ENCODE peak calls at places on chromosomes 2 and 18, in nine cellular contexts. L is AG09309; T is fibroblast of the conjunctiva; P is EL; Q is epithelial cell of esophagus; O is sciatic nerve; B is right cardiac atrium; N is kidney epithelial cell; D is activated naive CD4-positive, alpha-beta T cell treated with Interleukin-2 at 50 U/mL for 16 hours. X is an unnamed sample.

GRCh38 chr2:121382744-121383143 is 97.7 kb upstream of the TFCP2L1 start:
- DNase-seq in L (no peak), T (no peak), P (no peak), Q (no peak), O (no peak), B (no peak), N (no peak), D (no peak), X (no peak)

GRCh38 chr2:88331239-88331638 is 121.3 kb downstream of the FOXI3 start:
- DNase-seq in L (no peak), T (no peak), P (no peak), Q (no peak), O (no peak), B (no peak), N (no peak), D (no peak), X (no peak)

GRCh38 chr2:191696001-191696400 is 18.1 kb downstream of the NABP1 start:
- DNase-seq in L (peak), T (peak), P (peak), Q (peak), O (peak), B (peak), N (peak), D (no peak), X (no peak)

GRCh38 chr18:51279367-51279984 is 82.0 kb upstream of the MEX3C start:
- DNase-seq in L (no peak), T (no peak), P (no peak), Q (no peak), O (no peak), B (no peak), N (no peak), D (no peak), X (no peak)

GRCh38 chr2:133390151-133390550 is 178.1 kb downstream of the NCKAP5 start:
- DNase-seq in L (peak), T (no peak), P (peak), Q (peak), O (no peak), B (no peak), N (no peak), D (no peak), X (no peak)

GRCh38 chr2:161044937-161045336 is 115.3 kb upstream of the TANK start:
- DNase-seq in L (no peak), T (no peak), P (no peak), Q (no peak), O (no peak), B (no peak), N (no peak), D (no peak), X (no peak)

GRCh38 chr2:121285077-121285449 is at the start of gene TFCP2L1:
- DNase-seq in L (no peak), T (no peak), P (peak), Q (peak), O (no peak), B (no peak), N (no peak), D (no peak), X (no peak)

GRCh38 chr18:59725177-59725576 is 28.0 kb upstream of the CCBE1 start:
- DNase-seq in L (no peak), T (no peak), P (peak), Q (no peak), O (no peak), B (no peak), N (no peak), D (no peak), X (no peak)

GRCh38 chr2:88416016-88416663 is 36.4 kb downstream of the FOXI3 start:
- DNase-seq in L (no peak), T (no peak), P (no peak), Q (no peak), O (no peak), B (no peak), N (no peak), D (no peak), X (no peak)

GRCh38 chr18:75811156-75811555 is 383.7 kb upstream of the SMIM21 start:
- DNase-seq in L (no peak), T (no peak), P (no peak), Q (no peak), O (no peak), B (no peak), N (no peak), D (no peak), X (no peak)

GRCh38 chr2:171625013-171625412 is 62.3 kb upstream of the DYNC1I2 start:
- DNase-seq in L (no peak), T (no peak), P (no peak), Q (no peak), O (no peak), B (no peak), N (no peak), D (no peak), X (no peak)

GRCh38 chr2:223618172-223619035 is 16.2 kb upstream of the SCG2 start:
- DNase-seq in L (no peak), T (no peak), P (no peak), Q (no peak), O (no peak), B (no peak), N (no peak), D (no peak), X (no peak)

GRCh38 chr2:207879536-207879935 is 109.8 kb upstream of the FZD5 start:
- DNase-seq in L (no peak), T (no peak), P (peak), Q (peak), O (no peak), B (no peak), N (no peak), D (no peak), X (no peak)

GRCh38 chr2:72118386-72118785 is 29.3 kb downstream of the CYP26B1 start:
- DNase-seq in L (no peak), T (no peak), P (no peak), Q (no peak), O (no peak), B (no peak), N (no peak), D (no peak), X (no peak)

GRCh38 chr2:187985195-187985594 is 306.5 kb upstream of the GULP1 start:
- DNase-seq in L (no peak), T (no peak), P (no peak), Q (no peak), O (no peak), B (no peak), N (no peak), D (no peak), X (no peak)

GRCh38 chr2:96197541-96198255 is 10.9 kb downstream of the STARD7 start:
- DNase-seq in L (no peak), T (no peak), P (peak), Q (no peak), O (no peak), B (no peak), N (no peak), D (no peak), X (no peak)

GRCh38 chr18:55634545-55634944 is 46.6 kb upstream of the TCF4 start:
- DNase-seq in L (peak), T (peak), P (peak), Q (peak), O (no peak), B (no peak), N (peak), D (no peak), X (no peak)

GRCh38 chr2:236512902-236513433 is 56.7 kb upstream of the ACKR3 start:
- DNase-seq in L (no peak), T (peak), P (peak), Q (peak), O (peak), B (peak), N (peak), D (peak), X (peak)